ENCODE peak calls at places on chromosomes 4 and X, in four cellular contexts. N is neuronal stem cell, X is H9, J is mesendoderm. G is an unnamed sample.

GRCh38 chr4:65502151-65502691 is 168.1 kb downstream of the EPHA5 start:
- DNase-seq in N (no peak), X (no peak), J (no peak), G (no peak)

GRCh38 chr4:48997962-48998361 is 11.9 kb downstream of the CWH43 start:
- DNase-seq in N (no peak), X (no peak), J (no peak), G (no peak)

GRCh38 chr4:2646386-2647149 is 109.6 kb downstream of the TNIP2 start:
- DNase-seq in N (no peak), X (no peak), J (no peak), G (no peak)

GRCh38 chr4:75555294-75556164 is at the start of gene ODAPH:
- DNase-seq in N (no peak), X (no peak), J (peak; percentile 51), G (peak; percentile 89)

GRCh38 chr4:101337688-101338087 is 9.6 kb downstream of the PPP3CA start:
- DNase-seq in N (no peak), X (no peak), J (no peak), G (peak; percentile 30)

GRCh38 chr4:159460408-159460807 is 357.5 kb downstream of the RAPGEF2 start:
- DNase-seq in N (no peak), X (no peak), J (no peak), G (no peak)

GRCh38 chrX:108000751-108001150 is 18.6 kb upstream of the TEX13B start:
- DNase-seq in N (no peak), X (no peak), J (no peak), G (no peak)

GRCh38 chr4:127400736-127401346 is 231.9 kb upstream of the INTU start:
- DNase-seq in N (peak; percentile 57), X (peak; percentile 73), J (peak; percentile 86), G (peak; percentile 41)

GRCh38 chr4:159024266-159024665 is 78.6 kb upstream of the RAPGEF2 start:
- DNase-seq in N (no peak), X (no peak), J (peak; percentile 92), G (no peak)

GRCh38 chr4:74473155-74473811 is 28.3 kb downstream of the AREG start:
- DNase-seq in N (no peak), X (no peak), J (peak; percentile 21), G (peak; percentile 83)

GRCh38 chrX:75278991-75279390 is 5.1 kb downstream of the UPRT start:
- DNase-seq in N (no peak), X (peak; percentile 30), J (peak; percentile 66), G (peak; percentile 17)

GRCh38 chr4:120871173-120871572 is 51.4 kb downstream of the PRDM5 start:
- DNase-seq in N (no peak), X (no peak), J (no peak), G (no peak)

GRCh38 chr4:162406637-162407370 is 243.0 kb upstream of the FSTL5 start:
- DNase-seq in N (no peak), X (no peak), J (no peak), G (no peak)

GRCh38 chr4:74969507-74970474 is 36.9 kb downstream of the PARM1 start:
- DNase-seq in N (no peak), X (peak; percentile 43), J (peak; percentile 95), G (peak; percentile 38)

GRCh38 chrX:34487364-34487763 is 169.7 kb downstream of the TMEM47 start:
- DNase-seq in N (no peak), X (no peak), J (no peak), G (no peak)

GRCh38 chr4:79657379-79657778 is 249.4 kb upstream of the GK2 start:
- DNase-seq in N (no peak), X (no peak), J (no peak), G (no peak)

GRCh38 chr4:97238956-97239698 is 904.1 kb downstream of the STPG2 start:
- DNase-seq in N (peak; percentile 20), X (no peak), J (no peak), G (no peak)

GRCh38 chrX:15751160-15751819 is 13.2 kb downstream of the CA5B start:
- DNase-seq in N (no peak), X (no peak), J (no peak), G (no peak)

GRCh38 chr4:179145746-179146530 is 1703.7 kb upstream of the AGA start:
- DNase-seq in N (no peak), X (no peak), J (peak; percentile 22), G (peak; percentile 2)

GRCh38 chrX:73916931-73917657 is 354.1 kb downstream of the CHIC1 start:
- DNase-seq in N (peak; percentile 20), X (no peak), J (peak; percentile 92), G (peak; percentile 0)

GRCh38 chrX:25198891-25199290 is 183.1 kb upstream of the ARX start:
- DNase-seq in N (no peak), X (no peak), J (no peak), G (no peak)

GRCh38 chrX:25206761-25207160 is 191.0 kb upstream of the ARX start:
- DNase-seq in N (no peak), X (no peak), J (peak; percentile 39), G (peak; percentile 77)

GRCh38 chrX:25207803-25208202 is 192.0 kb upstream of the ARX start:
- DNase-seq in N (no peak), X (no peak), J (no peak), G (no peak)

GRCh38 chrX:25202827-25203226 is 187.1 kb upstream of the ARX start:
- DNase-seq in N (no peak), X (no peak), J (no peak), G (no peak)

DNA sequence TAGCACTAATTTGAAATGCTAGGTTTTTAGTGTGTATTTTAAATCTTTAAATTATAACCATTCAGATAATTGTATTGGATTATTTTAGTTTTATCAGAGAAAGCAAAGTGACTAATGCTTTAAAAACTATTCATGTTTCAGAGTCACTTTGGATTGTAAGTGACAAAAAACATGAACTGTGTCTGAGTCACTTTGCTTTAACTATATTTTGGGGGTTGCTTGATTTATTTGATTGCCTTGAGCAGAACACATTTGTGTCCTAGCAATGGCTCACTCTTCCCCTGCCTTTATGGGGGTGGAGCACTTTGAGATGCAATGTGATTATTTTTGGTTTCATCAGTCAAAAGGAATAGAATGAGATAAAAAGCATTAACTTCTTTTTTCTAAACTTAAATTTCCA is 188.4 kb upstream of the ARX start:
- DNase-seq in N (no peak), X (no peak), J (no peak), G (no peak)
- H3K23ac ChIP-seq in N (no peak overlapping the region), X (no peak overlapping the region), J (no peak overlapping the region), G (no peak overlapping the region)

DNA sequence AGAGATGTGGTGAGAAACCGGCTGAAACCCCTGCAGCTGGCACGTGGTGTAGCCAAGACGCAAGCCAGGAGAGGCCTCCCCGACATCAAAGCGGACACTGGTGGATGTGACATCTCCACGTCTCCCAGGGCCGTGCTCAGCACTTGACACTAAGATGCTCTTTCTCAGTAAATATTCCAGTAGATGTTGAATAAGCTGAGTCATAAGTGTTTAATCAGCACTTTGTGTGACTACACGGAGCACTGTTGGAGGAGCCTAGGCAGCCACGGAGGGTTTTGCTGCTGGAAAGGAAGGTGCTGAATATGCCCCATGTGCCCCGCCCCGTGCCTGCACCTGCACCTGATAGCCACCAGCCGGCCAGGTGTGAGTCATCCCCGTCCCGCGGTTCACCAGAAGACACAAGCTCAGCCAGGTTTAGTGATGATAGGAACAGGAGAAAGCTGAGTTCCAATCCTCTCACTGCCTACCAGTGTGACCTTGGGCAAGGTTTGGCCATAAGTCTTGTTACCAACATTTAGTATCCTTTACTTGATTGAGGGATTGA is 29.0 kb upstream of the C4orf50 start:
- DNase-seq in N (no peak), X (peak; percentile 69), J (peak; percentile 30), G (peak; percentile 7)
- H3K27me3 ChIP-seq in N (no peaks in the 10 kb centered on the region), X (no peaks in the 10 kb centered on the region), J (no peaks in the 10 kb centered on the region), G (no peaks in the 10 kb centered on the region)

GRCh38 chr4:38082424-38083374 is 122.5 kb downstream of the PTTG2 start:
- DNase-seq in N (no peak), X (no peak), J (no peak), G (peak; percentile 61)

GRCh38 chr4:38078590-38079381 is 118.6 kb downstream of the PTTG2 start:
- DNase-seq in N (no peak), X (no peak), J (no peak), G (peak; percentile 29)

GRCh38 chr4:38080575-38080974 is 120.4 kb downstream of the PTTG2 start:
- DNase-seq in N (no peak), X (no peak), J (no peak), G (no peak)

GRCh38 chr4:38077791-38078489 is 117.7 kb downstream of the PTTG2 start:
- DNase-seq in N (no peak), X (no peak), J (no peak), G (no peak)

DNA sequence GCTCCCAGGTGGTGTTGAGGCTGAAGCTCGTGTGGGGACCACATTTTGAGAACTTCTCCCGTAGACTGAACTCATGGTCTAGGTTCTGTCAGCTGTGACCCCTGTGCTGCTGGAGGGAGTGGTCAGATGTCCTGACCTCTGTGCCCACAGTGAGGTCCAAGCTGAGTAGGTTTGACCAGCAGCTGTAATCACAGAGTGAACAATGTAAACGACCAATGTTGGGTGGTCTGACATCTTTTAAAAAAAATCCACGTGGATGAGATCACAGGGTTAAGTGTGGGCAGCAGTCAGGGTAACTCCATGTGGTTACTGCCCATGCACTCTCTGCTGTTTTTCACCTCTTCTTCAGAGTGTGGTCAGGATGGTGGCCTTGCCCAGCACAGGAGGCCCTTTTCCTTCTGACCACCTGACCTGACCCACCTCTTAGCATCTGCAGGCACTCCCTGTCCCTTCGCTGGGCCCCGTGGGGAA is 119.9 kb downstream of the PTTG2 start:
- DNase-seq in N (no peak), X (no peak), J (no peak), G (no peak)
- H3K23ac ChIP-seq in N (no peak overlapping the region), X (no peak overlapping the region), J (no peak overlapping the region), G (no peak overlapping the region)

DNA sequence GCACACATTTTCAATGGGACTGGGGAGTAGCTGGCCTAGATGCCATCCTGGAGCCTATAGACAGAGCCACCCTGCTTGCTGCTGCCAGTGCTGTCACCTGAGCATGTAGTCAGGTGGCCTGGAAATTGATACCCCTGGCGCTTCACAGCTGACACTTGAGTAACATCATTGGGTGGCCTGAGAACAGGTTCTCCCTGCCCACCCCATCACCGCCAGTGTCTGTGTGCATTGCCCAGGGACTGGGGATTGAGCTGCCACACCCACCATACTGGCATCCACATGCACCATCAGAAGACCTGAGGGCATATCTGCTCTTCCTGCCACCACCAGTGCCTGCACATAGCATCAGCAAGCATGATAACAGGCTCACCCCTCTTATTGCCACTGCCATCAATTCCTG is 1142.9 kb upstream of the PABPC4L start:
- DNase-seq in N (no peak), X (no peak), J (no peak), G (no peak)
- H3K27me3 ChIP-seq in N (no peaks in the 10 kb centered on the region), X (no peaks in the 10 kb centered on the region), J (no peaks in the 10 kb centered on the region), G (no peaks in the 10 kb centered on the region)

GRCh38 chrX:150566734-150567182 is 1.7 kb upstream of the MTM1 start:
- DNase-seq in N (peak; percentile 79), X (peak; percentile 88), J (peak; percentile 94), G (no peak)

GRCh38 chrX:150568320-150569154 is at the start of gene MTM1:
- DNase-seq in N (peak; percentile 89), X (peak; percentile 97), J (peak; percentile 98), G (peak; percentile 92)

GRCh38 chrX:150570512-150570911 is 2.1 kb downstream of the MTM1 start:
- DNase-seq in N (no peak), X (no peak), J (no peak), G (no peak)

GRCh38 chrX:150567645-150568319 is 639 bp upstream of the MTM1 start:
- DNase-seq in N (no peak), X (no peak), J (no peak), G (no peak)

DNA sequence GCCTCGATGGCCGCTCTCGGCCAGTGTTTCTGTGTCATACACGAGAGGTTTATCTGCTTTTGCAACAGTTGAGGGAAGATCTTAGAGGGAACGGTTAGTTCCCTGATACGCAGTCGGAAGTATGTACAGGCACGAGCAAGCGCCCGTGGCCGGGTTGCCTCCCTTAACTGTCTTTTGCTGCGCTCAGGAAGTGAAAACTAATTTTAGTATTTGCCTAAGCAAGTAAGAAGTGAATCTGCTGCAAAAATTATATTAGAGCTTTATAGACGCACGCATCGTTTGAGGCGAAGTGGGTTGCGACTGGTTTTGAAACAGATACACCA is 695 bp downstream of the MTM1 start:
- DNase-seq in N (no peak), X (no peak), J (no peak), G (peak; percentile 5)
- H3K23ac ChIP-seq in N (no peak overlapping the region), X (no peak overlapping the region), J (no peak overlapping the region), G (no peak overlapping the region)

G was measured in trophoblast cell.